ENCODE peak calls at places on chromosomes 5 and 9, in eight cellular contexts. B, I, A, V, G, X, W and E are unnamed samples.

GRCh38 chr9:12882430-12882829 is 107.6 kb downstream of the LURAP1L start:
- DNase-seq in B (peak), I (peak), A (peak), V (no peak), G (no peak), X (no peak), W (no peak), E (no peak)

GRCh38 chr9:34384368-34385165 is 7.9 kb upstream of the MYORG start:
- DNase-seq in B (no peak), I (no peak), A (peak), V (no peak), G (no peak), X (no peak), W (no peak), E (no peak)

GRCh38 chr9:123894822-123895221 is 35.1 kb downstream of the DENND1A start:
- DNase-seq in B (no peak), I (no peak), A (no peak), V (no peak), G (no peak), X (no peak), W (no peak), E (no peak)

GRCh38 chr9:93807166-93808013 is 147.8 kb downstream of the BARX1 start:
- DNase-seq in B (no peak), I (no peak), A (no peak), V (no peak), G (no peak), X (no peak), W (no peak), E (no peak)

GRCh38 chr9:89701221-89701798 is 96.5 kb downstream of the GADD45G start:
- DNase-seq in B (no peak), I (no peak), A (no peak), V (peak), G (no peak), X (no peak), W (peak), E (no peak)

GRCh38 chr9:38339087-38339486 is 53.4 kb upstream of the ALDH1B1 start:
- DNase-seq in B (peak), I (peak), A (peak), V (no peak), G (no peak), X (no peak), W (no peak), E (no peak)

GRCh38 chr5:43036856-43037711 is 3.0 kb downstream of the ANXA2R start:
- DNase-seq in B (peak), I (peak), A (no peak), V (no peak), G (peak), X (no peak), W (no peak), E (no peak)

GRCh38 chr5:143192191-143192880 is 211.2 kb downstream of the NR3C1 start:
- DNase-seq in B (no peak), I (no peak), A (peak), V (no peak), G (no peak), X (no peak), W (no peak), E (no peak)

GRCh38 chr9:99827244-99827643 is 5.6 kb downstream of the NR4A3 start:
- DNase-seq in B (no peak), I (no peak), A (no peak), V (no peak), G (no peak), X (no peak), W (no peak), E (no peak)

GRCh38 chr5:19891658-19892057 is 96.3 kb downstream of the CDH18 start:
- DNase-seq in B (peak), I (peak), A (peak), V (no peak), G (no peak), X (no peak), W (no peak), E (no peak)

GRCh38 chr5:1027631-1028441 is 19.2 kb downstream of the NKD2 start:
- DNase-seq in B (no peak), I (no peak), A (no peak), V (no peak), G (no peak), X (no peak), W (no peak), E (no peak)

GRCh38 chr5:545641-546375 is 21.6 kb upstream of the SLC9A3 start:
- DNase-seq in B (no peak), I (no peak), A (no peak), V (no peak), G (peak), X (no peak), W (no peak), E (no peak)

GRCh38 chr5:133330956-133331355 is 279.1 kb downstream of the HSPA4 start:
- DNase-seq in B (no peak), I (no peak), A (no peak), V (no peak), G (no peak), X (no peak), W (no peak), E (no peak)

GRCh38 chr5:151885138-151885908 is 39.3 kb downstream of the GLRA1 start:
- DNase-seq in B (no peak), I (peak), A (no peak), V (no peak), G (no peak), X (no peak), W (no peak), E (no peak)

GRCh38 chr9:91914404-91914803 is 35.6 kb downstream of the ROR2 start:
- DNase-seq in B (no peak), I (no peak), A (no peak), V (no peak), G (no peak), X (no peak), W (no peak), E (no peak)

GRCh38 chr9:97556036-97556720 is 54.7 kb downstream of the TMOD1 start:
- DNase-seq in B (no peak), I (no peak), A (no peak), V (no peak), G (no peak), X (no peak), W (no peak), E (no peak)

GRCh38 chr9:92950359-92950955 is 3.1 kb downstream of the FGD3 start:
- DNase-seq in B (no peak), I (no peak), A (no peak), V (no peak), G (no peak), X (no peak), W (no peak), E (no peak)

GRCh38 chr9:118643118-118643517 is 726.1 kb downstream of the BRINP1 start:
- DNase-seq in B (no peak), I (peak), A (no peak), V (no peak), G (no peak), X (peak), W (no peak), E (no peak)

GRCh38 chr5:58322453-58322852 is 137.4 kb downstream of the PLK2 start:
- DNase-seq in B (peak), I (peak), A (peak), V (no peak), G (no peak), X (no peak), W (no peak), E (no peak)

GRCh38 chr9:16192403-16193017 is 639.7 kb downstream of the CCDC171 start:
- DNase-seq in B (peak), I (peak), A (peak), V (no peak), G (no peak), X (no peak), W (no peak), E (no peak)

GRCh38 chr5:117302949-117303348 is 728.3 kb upstream of the SEMA6A start:
- DNase-seq in B (no peak), I (no peak), A (no peak), V (no peak), G (no peak), X (no peak), W (no peak), E (no peak)

GRCh38 chr5:27472000-27472763 is 433.8 kb upstream of the CDH9 start:
- DNase-seq in B (peak), I (peak), A (peak), V (no peak), G (no peak), X (peak), W (no peak), E (peak)

DNA sequence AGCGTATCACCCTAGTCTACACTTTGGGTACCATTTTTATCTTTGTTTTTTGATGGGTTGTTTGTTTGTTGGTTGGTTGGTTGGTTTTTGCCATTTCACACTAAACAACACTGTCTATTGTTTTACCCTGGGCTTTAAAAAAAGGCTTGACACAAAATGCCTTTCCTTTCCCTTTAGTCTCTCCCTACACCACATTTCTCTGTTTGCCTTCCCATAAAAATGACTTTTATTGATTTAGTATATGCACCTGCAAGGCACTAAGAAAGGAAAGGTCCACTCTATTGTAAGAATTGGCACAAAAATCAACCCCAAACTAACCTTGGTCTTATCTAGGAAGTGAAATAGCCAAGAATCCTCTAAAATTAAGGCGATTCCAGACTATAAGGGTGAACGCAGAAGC is 119.0 kb downstream of the TENT4A start:
- DNase-seq in B (no peak), I (no peak), A (no peak), V (no peak), G (no peak), X (no peak), W (no peak), E (no peak)
- H3K4me3 ChIP-seq in B (no peak), I (no peak), A (no peak), V (no peak), G (no peak), X (no peak), W (no peak), E (no peak)

GRCh38 chr9:20630241-20630943 is 8.1 kb upstream of the MLLT3 start:
- DNase-seq in B (peak), I (no peak), A (no peak), V (no peak), G (no peak), X (no peak), W (no peak), E (no peak)
- H3K4me3 ChIP-seq in B (no peak), I (no peak), A (no peak), V (no peak), G (no peak), X (no peak), W (no peak), E (no peak)

GRCh38 chr5:55850839-55851674 is at the start of gene IL31RA:
- DNase-seq in B (peak), I (peak), A (peak), V (no peak), G (no peak), X (no peak), W (no peak), E (no peak)

GRCh38 chr5:55852503-55852902 is 1.3 kb downstream of the IL31RA start:
- DNase-seq in B (peak), I (no peak), A (peak), V (no peak), G (no peak), X (no peak), W (no peak), E (no peak)

GRCh38 chr5:55853271-55853670 is 2.1 kb downstream of the IL31RA start:
- DNase-seq in B (no peak), I (peak), A (peak), V (no peak), G (no peak), X (no peak), W (no peak), E (no peak)

GRCh38 chr5:55853818-55854217 is 2.7 kb downstream of the IL31RA start:
- DNase-seq in B (peak), I (peak), A (peak), V (no peak), G (no peak), X (no peak), W (no peak), E (no peak)

GRCh38 chr5:55851675-55851979 is 470 bp downstream of the IL31RA start:
- DNase-seq in B (no peak), I (no peak), A (no peak), V (no peak), G (no peak), X (no peak), W (no peak), E (no peak)
- H3K4me3 ChIP-seq in B (no peak), I (peak), A (no peak), V (no peak), G (no peak), X (no peak), W (no peak), E (no peak)

DNA sequence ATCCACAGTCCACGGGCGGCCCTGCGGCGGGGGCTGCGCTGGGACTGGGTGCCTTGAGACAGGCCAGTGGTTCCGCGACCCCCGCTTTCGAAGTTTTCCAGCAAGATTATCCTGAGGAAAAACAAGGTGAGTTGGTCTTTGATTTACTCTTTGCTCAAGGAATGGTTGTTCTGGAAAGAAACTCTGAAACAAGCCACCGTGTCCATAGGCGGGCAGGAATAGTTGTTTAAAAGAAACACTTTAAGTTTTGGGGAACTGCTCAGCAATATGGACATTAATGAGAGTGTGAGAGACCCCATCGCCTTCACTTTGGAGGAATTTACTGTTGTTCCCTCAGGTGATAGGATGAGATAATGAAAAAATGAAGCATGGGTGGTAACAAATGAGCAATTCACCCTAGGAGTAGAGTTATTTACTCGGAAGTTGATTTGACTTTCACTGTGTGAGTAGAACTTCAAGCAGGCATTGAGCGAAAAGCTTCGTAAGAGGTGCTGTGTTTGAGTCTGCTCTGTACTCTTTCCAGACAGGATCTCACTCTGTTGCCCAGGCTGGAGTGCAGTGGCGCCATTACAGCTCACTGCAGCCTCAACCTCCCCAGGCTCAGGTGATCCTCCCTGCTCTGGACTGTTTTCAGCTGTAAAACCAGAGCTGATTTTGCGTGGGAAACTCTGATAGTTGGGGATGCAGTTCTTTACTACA is 1.1 kb downstream of the DMRTA1 start:
- DNase-seq in B (no peak), I (no peak), A (no peak), V (no peak), G (no peak), X (no peak), W (no peak), E (no peak)
- H3K4me3 ChIP-seq in B (peak), I (peak), A (peak), V (peak), G (peak), X (peak), W (no peak), E (no peak)

GRCh38 chr9:110114888-110115259 is 93.1 kb downstream of the C9orf152 start:
- DNase-seq in B (peak), I (peak), A (peak), V (no peak), G (no peak), X (no peak), W (no peak), E (no peak)
- H3K4me3 ChIP-seq in B (no peak), I (no peak), A (no peak), V (no peak), G (no peak), X (no peak), W (no peak), E (no peak)

GRCh38 chr9:133989554-133990365 is 2.4 kb downstream of the VAV2 start:
- DNase-seq in B (no peak), I (no peak), A (no peak), V (no peak), G (no peak), X (no peak), W (no peak), E (no peak)
- H3K4me3 ChIP-seq in B (no peak), I (no peak), A (no peak), V (no peak), G (no peak), X (peak), W (no peak), E (no peak)

GRCh38 chr9:14373726-14374125 is 59.8 kb upstream of the NFIB start:
- DNase-seq in B (no peak), I (no peak), A (no peak), V (no peak), G (no peak), X (no peak), W (no peak), E (no peak)
- H3K4me3 ChIP-seq in B (no peak), I (no peak), A (no peak), V (no peak), G (no peak), X (no peak), W (no peak), E (no peak)